ENCODE peak calls at places on chromosomes 2 and 18, in six cellular contexts. N, C, R, H, M and W are unnamed samples.
A peak's percentile ranks its signal among the peaks of the same experiment; 100 is the strongest.

GRCh38 chr2:172836386-172837200 is 100.9 kb downstream of the RAPGEF4 start:
- DNase-seq in N (peak; percentile 27), M (no peak), C (peak; percentile 56), R (no peak), H (peak; percentile 11), W (peak; percentile 50)

GRCh38 chr2:237964578-237965404 is 2.0 kb upstream of the UBE2F start:
- DNase-seq in M (no peak), N (no peak), C (no peak), R (no peak), H (peak; percentile 91), W (no peak)

GRCh38 chr2:77161009-77161408 is 361.2 kb downstream of the LRRTM4 start:
- DNase-seq in C (no peak), M (peak; percentile 50), R (no peak), N (no peak), H (no peak), W (no peak)

GRCh38 chr18:77096031-77096371 is 36.6 kb downstream of the MBP start:
- DNase-seq in N (no peak), C (no peak), H (no peak), R (no peak), M (no peak), W (no peak)

GRCh38 chr2:42106257-42106816 is 58.5 kb downstream of the PKDCC start:
- DNase-seq in M (no peak), H (no peak), N (no peak), C (no peak), R (no peak), W (no peak)

GRCh38 chr18:68391801-68392200 is 323.1 kb downstream of the TMX3 start:
- DNase-seq in M (no peak), N (no peak), H (no peak), R (no peak), C (no peak), W (no peak)

GRCh38 chr2:57701391-57701791 is 345.2 kb upstream of the VRK2 start:
- DNase-seq in N (no peak), R (no peak), M (no peak), C (no peak), H (no peak), W (no peak)

GRCh38 chr2:99662761-99663341 is 173.0 kb upstream of the REV1 start:
- DNase-seq in M (no peak), R (no peak), H (no peak), C (no peak), N (no peak), W (no peak)

GRCh38 chr2:118250463-118250862 is 162.2 kb downstream of the INSIG2 start:
- DNase-seq in R (no peak), M (peak; percentile 12), N (no peak), H (no peak), C (peak; percentile 29), W (no peak)

GRCh38 chr2:157443795-157444642 is at the start of gene CYTIP:
- DNase-seq in M (no peak), C (no peak), R (peak; percentile 91), H (no peak), N (no peak), W (peak; percentile 73)

GRCh38 chr2:233209117-233209977 is 42.1 kb upstream of the ATG16L1 start:
- DNase-seq in H (no peak), R (no peak), C (peak; percentile 16), M (peak; percentile 23), N (peak; percentile 28), W (no peak)

GRCh38 chr2:147204102-147204501 is 640.7 kb upstream of the ACVR2A start:
- DNase-seq in C (no peak), M (no peak), N (no peak), R (no peak), H (no peak), W (no peak)

GRCh38 chr2:230423851-230424458 is 8.0 kb downstream of the SP100 start:
- DNase-seq in M (peak; percentile 79), R (no peak), H (no peak), C (no peak), N (no peak), W (no peak)

GRCh38 chr2:218271487-218271797 is 1.1 kb downstream of the PNKD start:
- DNase-seq in R (no peak), C (no peak), H (no peak), M (no peak), N (no peak), W (no peak)

GRCh38 chr18:58823385-58823784 is 41.3 kb upstream of the ZNF532 start:
- DNase-seq in C (no peak), N (no peak), M (no peak), H (no peak), R (no peak), W (no peak)

GRCh38 chr2:109689973-109690372 is 75.8 kb downstream of the SOWAHC start:
- DNase-seq in R (no peak), N (no peak), M (no peak), C (no peak), H (no peak), W (no peak)

GRCh38 chr2:191304939-191305875 is 60.0 kb downstream of the MYO1B start:
- DNase-seq in C (no peak), N (no peak), R (no peak), M (no peak), H (no peak), W (no peak)

GRCh38 chr2:71281950-71282349 is 49.6 kb upstream of the ZNF638 start:
- DNase-seq in H (no peak), R (no peak), N (no peak), M (no peak), C (no peak), W (no peak)

GRCh38 chr2:1743396-1744150 is 742 bp downstream of the PXDN start:
- DNase-seq in N (no peak), H (no peak), R (no peak), C (no peak), M (no peak), W (peak; percentile 66)

GRCh38 chr2:42105330-42106256 is 57.8 kb downstream of the PKDCC start:
- DNase-seq in C (no peak), N (no peak), M (peak; percentile 88), H (no peak), R (peak; percentile 59), W (peak; percentile 49)

GRCh38 chr2:201642579-201643215 is 606 bp downstream of the TMEM237 start:
- DNase-seq in M (peak; percentile 68), R (peak; percentile 1), H (peak; percentile 86), N (peak; percentile 67), C (peak; percentile 64), W (peak; percentile 86)

GRCh38 chr2:207847098-207847806 is 77.5 kb upstream of the FZD5 start:
- DNase-seq in C (no peak), R (no peak), H (no peak), N (no peak), M (peak; percentile 95), W (no peak)

GRCh38 chr2:158753561-158754302 is 41.4 kb upstream of the DAPL1 start:
- DNase-seq in N (peak; percentile 71), M (peak; percentile 62), R (no peak), C (peak; percentile 48), H (peak; percentile 80), W (peak; percentile 67)

GRCh38 chr2:176432439-176432838 is 163.2 kb downstream of the MTX2 start:
- DNase-seq in C (no peak), H (no peak), M (no peak), R (no peak), N (no peak), W (no peak)

GRCh38 chr2:70990216-70990615 is 4.5 kb downstream of the TEX261 start:
- DNase-seq in R (no peak), H (no peak), M (no peak), N (no peak), C (no peak), W (no peak)

GRCh38 chr2:128362889-128363228 is 44.2 kb upstream of the HS6ST1 start:
- DNase-seq in N (no peak), R (no peak), M (no peak), H (no peak), C (no peak), W (no peak)

GRCh38 chr2:46144133-46144800 is 152.9 kb upstream of the EPAS1 start:
- DNase-seq in M (no peak), R (no peak), N (no peak), H (no peak), C (no peak), W (no peak)
- TF ChIP-seq MAX in M (no peak), R (no peak), N (no peak), H (no peak), C (no peak), W (no peak)

GRCh38 chr2:239267411-239267941 is 133.3 kb downstream of the HDAC4 start:
- DNase-seq in M (no peak), H (peak; percentile 69), N (no peak), C (peak; percentile 53), R (peak; percentile 65), W (peak; percentile 97)
- TF ChIP-seq POLR2A in M (no peak), H (no peak), N (no peak), C (no peak), R (peak; percentile 59), W (peak; percentile 34)

DNA sequence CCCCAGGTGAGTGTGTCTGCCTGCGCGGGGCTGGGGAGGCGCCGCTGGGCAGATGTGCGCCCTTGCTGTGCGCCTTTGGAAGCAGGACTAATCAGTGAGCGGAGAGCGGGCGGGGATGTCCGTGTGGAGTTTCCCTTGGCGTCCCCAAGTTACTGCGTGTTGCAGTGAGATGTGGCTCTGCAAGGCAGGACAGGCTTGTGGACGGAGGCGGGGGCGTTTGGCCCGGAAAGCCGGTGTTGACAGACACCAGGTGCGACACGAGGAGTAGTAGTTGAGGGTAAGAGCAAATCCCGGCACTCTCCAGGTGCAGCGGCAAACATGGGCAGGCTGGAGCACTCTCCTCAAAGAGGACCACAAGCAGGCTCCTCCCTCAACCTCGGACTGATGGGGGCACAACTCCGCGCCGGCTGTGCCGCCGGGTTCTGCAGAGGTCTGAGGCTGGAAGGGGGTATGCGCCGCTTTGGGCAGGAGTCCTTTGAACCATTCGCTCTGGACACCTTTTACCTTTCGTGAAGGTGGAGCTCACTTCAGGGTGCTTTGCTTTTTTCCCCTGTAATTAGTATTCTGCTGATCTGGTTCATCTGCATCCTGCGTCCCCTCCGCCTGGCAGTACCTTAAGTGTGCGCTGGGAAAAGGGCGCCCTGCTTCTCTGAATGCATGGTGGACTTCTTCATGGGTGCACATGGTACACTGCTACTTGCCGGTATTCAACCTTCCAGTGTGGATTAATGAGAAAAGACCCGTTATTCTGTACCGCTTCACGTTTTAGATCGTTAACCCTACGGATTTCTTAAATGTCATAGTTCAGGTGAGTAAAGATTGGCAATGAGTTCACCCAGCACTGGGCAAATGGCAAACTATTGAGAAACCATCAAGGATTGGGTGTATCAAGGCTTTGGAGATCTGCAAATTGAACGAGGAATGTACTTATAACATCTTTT is 603 bp downstream of the CDH7 start:
- DNase-seq in M (no peak), H (no peak), N (no peak), C (no peak), R (no peak), W (no peak)
- TF ChIP-seq MAX in M (no peak), H (no peak), N (no peak), C (no peak), R (no peak), W (no peak)

GRCh38 chr2:29599946-29600345 is 321.4 kb downstream of the ALK start:
- DNase-seq in R (no peak), H (no peak), C (no peak), N (no peak), M (no peak), W (no peak)

GRCh38 chr2:29603341-29603740 is 318.0 kb downstream of the ALK start:
- DNase-seq in M (no peak), C (no peak), N (no peak), R (no peak), H (no peak), W (no peak)

GRCh38 chr2:29598978-29599377 is 322.4 kb downstream of the ALK start:
- DNase-seq in N (no peak), C (no peak), H (no peak), M (no peak), R (no peak), W (no peak)

GRCh38 chr2:29606105-29606871 is 315.1 kb downstream of the ALK start:
- DNase-seq in R (no peak), H (no peak), N (no peak), M (no peak), C (no peak), W (no peak)

GRCh38 chr2:29601872-29602271 is 319.5 kb downstream of the ALK start:
- DNase-seq in M (no peak), N (no peak), R (no peak), C (no peak), H (no peak), W (no peak)
- TF ChIP-seq POLR2A in M (no peak), N (no peak), R (no peak), C (no peak), H (no peak), W (no peak)